ENCODE peak calls at places on chromosome 11, in nine cellular contexts. One of them, this sample, is unnamed.
A peak's percentile ranks its signal among the peaks of the same experiment; 100 is the strongest.

GRCh38 chr11:1514349-1515061 is 27.9 kb upstream of the MOB2 start:
- DNase-seq in sigmoid colon: peak; percentile 84
- DNase-seq in RWPE1: no peak
- DNase-seq in GM23338: no peak
- DNase-seq in HFF-Myc: no peak
- DNase-seq in heart right ventricle: no peak
- DNase-seq in WTC11: no peak
- DNase-seq in fibroblast of mammary gland: no peak
- DNase-seq in pancreas: no peak
- DNase-seq in this sample: no peak

GRCh38 chr11:31816467-31817053 is 5.4 kb upstream of the PAX6 start:
- DNase-seq in sigmoid colon: peak; percentile 56
- DNase-seq in pancreas: no peak
- DNase-seq in heart right ventricle: no peak
- DNase-seq in fibroblast of mammary gland: no peak
- DNase-seq in GM23338: peak; percentile 60
- DNase-seq in HFF-Myc: no peak
- DNase-seq in RWPE1: no peak
- DNase-seq in WTC11: peak; percentile 46
- DNase-seq in this sample: peak; percentile 31

GRCh38 chr11:33290319-33290718 is 33.1 kb downstream of the HIPK3 start:
- DNase-seq in GM23338: no peak
- DNase-seq in pancreas: no peak
- DNase-seq in fibroblast of mammary gland: no peak
- DNase-seq in WTC11: no peak
- DNase-seq in sigmoid colon: no peak
- DNase-seq in heart right ventricle: no peak
- DNase-seq in HFF-Myc: no peak
- DNase-seq in RWPE1: no peak
- DNase-seq in this sample: no peak

GRCh38 chr11:7060828-7061227 is 28.0 kb upstream of the RBMXL2 start:
- DNase-seq in RWPE1: no peak
- DNase-seq in HFF-Myc: peak; percentile 4
- DNase-seq in sigmoid colon: no peak
- DNase-seq in fibroblast of mammary gland: peak; percentile 85
- DNase-seq in heart right ventricle: no peak
- DNase-seq in GM23338: no peak
- DNase-seq in WTC11: no peak
- DNase-seq in pancreas: no peak
- DNase-seq in this sample: no peak

GRCh38 chr11:74418509-74418895 is 20.3 kb upstream of the PGM2L1 start:
- DNase-seq in WTC11: no peak
- DNase-seq in HFF-Myc: peak; percentile 73
- DNase-seq in RWPE1: peak; percentile 84
- DNase-seq in sigmoid colon: no peak
- DNase-seq in pancreas: no peak
- DNase-seq in GM23338: no peak
- DNase-seq in fibroblast of mammary gland: peak; percentile 81
- DNase-seq in heart right ventricle: no peak
- DNase-seq in this sample: no peak

GRCh38 chr11:125887373-125888324 is at the start of gene HYLS1:
- DNase-seq in sigmoid colon: peak; percentile 98
- DNase-seq in GM23338: peak; percentile 97
- DNase-seq in fibroblast of mammary gland: peak; percentile 97
- DNase-seq in HFF-Myc: peak; percentile 82
- DNase-seq in heart right ventricle: peak; percentile 94
- DNase-seq in pancreas: peak; percentile 91
- DNase-seq in WTC11: peak; percentile 92
- DNase-seq in RWPE1: peak; percentile 88
- DNase-seq in this sample: peak; percentile 78

GRCh38 chr11:86374586-86374985 is at the start of gene CCDC81:
- DNase-seq in heart right ventricle: no peak
- DNase-seq in fibroblast of mammary gland: no peak
- DNase-seq in RWPE1: no peak
- DNase-seq in pancreas: no peak
- DNase-seq in GM23338: peak; percentile 95
- DNase-seq in HFF-Myc: no peak
- DNase-seq in sigmoid colon: no peak
- DNase-seq in WTC11: peak; percentile 84
- DNase-seq in this sample: peak; percentile 58

GRCh38 chr11:94563176-94563847 is 3.9 kb upstream of the PIWIL4 start:
- DNase-seq in HFF-Myc: peak; percentile 26
- DNase-seq in pancreas: no peak
- DNase-seq in WTC11: no peak
- DNase-seq in RWPE1: peak; percentile 80
- DNase-seq in sigmoid colon: no peak
- DNase-seq in fibroblast of mammary gland: peak; percentile 72
- DNase-seq in heart right ventricle: no peak
- DNase-seq in GM23338: peak; percentile 39
- DNase-seq in this sample: no peak

GRCh38 chr11:12077535-12078280 is 32.7 kb upstream of the MICAL2 start:
- DNase-seq in heart right ventricle: no peak
- DNase-seq in GM23338: no peak
- DNase-seq in WTC11: no peak
- DNase-seq in pancreas: no peak
- DNase-seq in RWPE1: no peak
- DNase-seq in fibroblast of mammary gland: peak; percentile 78
- DNase-seq in HFF-Myc: no peak
- DNase-seq in sigmoid colon: no peak
- DNase-seq in this sample: no peak

GRCh38 chr11:125091247-125091876 is 20.1 kb downstream of the TMEM218 start:
- DNase-seq in pancreas: no peak
- DNase-seq in HFF-Myc: no peak
- DNase-seq in sigmoid colon: peak; percentile 62
- DNase-seq in RWPE1: peak; percentile 51
- DNase-seq in GM23338: peak; percentile 87
- DNase-seq in fibroblast of mammary gland: peak; percentile 67
- DNase-seq in heart right ventricle: peak; percentile 42
- DNase-seq in WTC11: peak; percentile 58
- DNase-seq in this sample: peak; percentile 56

GRCh38 chr11:83523676-83524075 is 237.5 kb upstream of the CCDC90B start:
- DNase-seq in fibroblast of mammary gland: no peak
- DNase-seq in RWPE1: no peak
- DNase-seq in WTC11: peak; percentile 18
- DNase-seq in heart right ventricle: no peak
- DNase-seq in sigmoid colon: no peak
- DNase-seq in pancreas: no peak
- DNase-seq in HFF-Myc: no peak
- DNase-seq in GM23338: peak; percentile 46
- DNase-seq in this sample: no peak

GRCh38 chr11:48034926-48035876 is 54.8 kb downstream of the PTPRJ start:
- DNase-seq in pancreas: no peak
- DNase-seq in HFF-Myc: no peak
- DNase-seq in fibroblast of mammary gland: peak; percentile 57
- DNase-seq in sigmoid colon: peak; percentile 93
- DNase-seq in WTC11: no peak
- DNase-seq in heart right ventricle: peak; percentile 20
- DNase-seq in RWPE1: no peak
- DNase-seq in GM23338: no peak
- DNase-seq in this sample: no peak

GRCh38 chr11:5938603-5938965 is 3.5 kb upstream of the OR56A3 start:
- DNase-seq in HFF-Myc: no peak
- DNase-seq in sigmoid colon: no peak
- DNase-seq in GM23338: peak; percentile 6
- DNase-seq in pancreas: no peak
- DNase-seq in WTC11: no peak
- DNase-seq in fibroblast of mammary gland: no peak
- DNase-seq in RWPE1: no peak
- DNase-seq in heart right ventricle: no peak
- DNase-seq in this sample: no peak

GRCh38 chr11:73308003-73308962 is at the start of gene ARHGEF17:
- DNase-seq in pancreas: peak; percentile 60
- DNase-seq in RWPE1: peak; percentile 72
- DNase-seq in sigmoid colon: peak; percentile 90
- DNase-seq in fibroblast of mammary gland: peak; percentile 70
- DNase-seq in heart right ventricle: peak; percentile 87
- DNase-seq in WTC11: peak; percentile 72
- DNase-seq in HFF-Myc: no peak
- DNase-seq in GM23338: peak; percentile 88
- DNase-seq in this sample: peak; percentile 82

GRCh38 chr11:65778901-65779668 is 1.7 kb downstream of the AP5B1 start:
- DNase-seq in GM23338: no peak
- DNase-seq in heart right ventricle: no peak
- DNase-seq in HFF-Myc: no peak
- DNase-seq in RWPE1: no peak
- DNase-seq in pancreas: peak; percentile 25
- DNase-seq in WTC11: no peak
- DNase-seq in fibroblast of mammary gland: no peak
- DNase-seq in sigmoid colon: peak; percentile 61
- DNase-seq in this sample: no peak

GRCh38 chr11:33867566-33867965 is 24.3 kb downstream of the LMO2 start:
- DNase-seq in GM23338: no peak
- DNase-seq in RWPE1: no peak
- DNase-seq in fibroblast of mammary gland: no peak
- DNase-seq in pancreas: no peak
- DNase-seq in heart right ventricle: no peak
- DNase-seq in sigmoid colon: no peak
- DNase-seq in WTC11: no peak
- DNase-seq in HFF-Myc: no peak
- DNase-seq in this sample: no peak

GRCh38 chr11:119322360-119322739 is 5.4 kb upstream of the MCAM start:
- DNase-seq in fibroblast of mammary gland: no peak
- DNase-seq in GM23338: no peak
- DNase-seq in WTC11: no peak
- DNase-seq in heart right ventricle: no peak
- DNase-seq in RWPE1: no peak
- DNase-seq in sigmoid colon: no peak
- DNase-seq in pancreas: no peak
- DNase-seq in HFF-Myc: no peak
- DNase-seq in this sample: no peak
- TF ChIP-seq CTCF in fibroblast of mammary gland: no peak
- TF ChIP-seq CTCF in GM23338: peak; percentile 13
- TF ChIP-seq CTCF in WTC11: no peak
- TF ChIP-seq CTCF in heart right ventricle: peak; percentile 10
- TF ChIP-seq CTCF in RWPE1: no peak
- TF ChIP-seq CTCF in sigmoid colon: no peak
- TF ChIP-seq CTCF in pancreas: no peak
- TF ChIP-seq CTCF in HFF-Myc: no peak
- TF ChIP-seq CTCF in this sample: no peak

GRCh38 chr11:122556605-122557004 is 98.9 kb upstream of the UBASH3B start:
- DNase-seq in HFF-Myc: no peak
- DNase-seq in fibroblast of mammary gland: no peak
- DNase-seq in sigmoid colon: no peak
- DNase-seq in pancreas: peak; percentile 30
- DNase-seq in RWPE1: peak; percentile 12
- DNase-seq in GM23338: peak; percentile 74
- DNase-seq in WTC11: peak; percentile 79
- DNase-seq in heart right ventricle: no peak
- DNase-seq in this sample: peak; percentile 78
- TF ChIP-seq CTCF in HFF-Myc: peak; percentile 50
- TF ChIP-seq CTCF in fibroblast of mammary gland: no peak
- TF ChIP-seq CTCF in sigmoid colon: peak; percentile 28
- TF ChIP-seq CTCF in pancreas: no peak
- TF ChIP-seq CTCF in RWPE1: peak; percentile 40
- TF ChIP-seq CTCF in GM23338: peak; percentile 53
- TF ChIP-seq CTCF in WTC11: no peak
- TF ChIP-seq CTCF in heart right ventricle: peak; percentile 28
- TF ChIP-seq CTCF in this sample: peak; percentile 34

GRCh38 chr11:3020011-3020410 is 27.9 kb upstream of the NAP1L4 start:
- DNase-seq in pancreas: no peak
- DNase-seq in GM23338: no peak
- DNase-seq in WTC11: no peak
- DNase-seq in fibroblast of mammary gland: no peak
- DNase-seq in HFF-Myc: no peak
- DNase-seq in RWPE1: no peak
- DNase-seq in sigmoid colon: no peak
- DNase-seq in heart right ventricle: no peak
- DNase-seq in this sample: no peak

GRCh38 chr11:3021125-3021524 is 29.0 kb upstream of the NAP1L4 start:
- DNase-seq in WTC11: peak; percentile 48
- DNase-seq in sigmoid colon: no peak
- DNase-seq in HFF-Myc: no peak
- DNase-seq in RWPE1: peak; percentile 52
- DNase-seq in heart right ventricle: no peak
- DNase-seq in fibroblast of mammary gland: peak; percentile 33
- DNase-seq in GM23338: peak; percentile 78
- DNase-seq in pancreas: peak; percentile 48
- DNase-seq in this sample: peak; percentile 32

GRCh38 chr11:3026803-3027202 is 30.4 kb downstream of the CARS1 start:
- DNase-seq in GM23338: no peak
- DNase-seq in RWPE1: no peak
- DNase-seq in heart right ventricle: no peak
- DNase-seq in WTC11: no peak
- DNase-seq in sigmoid colon: no peak
- DNase-seq in HFF-Myc: no peak
- DNase-seq in fibroblast of mammary gland: no peak
- DNase-seq in pancreas: no peak
- DNase-seq in this sample: no peak

GRCh38 chr11:3022300-3022967 is 30.3 kb upstream of the NAP1L4 start:
- DNase-seq in sigmoid colon: no peak
- DNase-seq in heart right ventricle: no peak
- DNase-seq in HFF-Myc: no peak
- DNase-seq in fibroblast of mammary gland: peak; percentile 90
- DNase-seq in GM23338: no peak
- DNase-seq in pancreas: no peak
- DNase-seq in WTC11: no peak
- DNase-seq in RWPE1: no peak
- DNase-seq in this sample: no peak

GRCh38 chr11:3022982-3023381 is 30.9 kb upstream of the NAP1L4 start:
- DNase-seq in pancreas: no peak
- DNase-seq in WTC11: no peak
- DNase-seq in sigmoid colon: no peak
- DNase-seq in GM23338: no peak
- DNase-seq in fibroblast of mammary gland: peak; percentile 86
- DNase-seq in HFF-Myc: no peak
- DNase-seq in RWPE1: peak; percentile 63
- DNase-seq in heart right ventricle: no peak
- DNase-seq in this sample: no peak
- TF ChIP-seq CTCF in pancreas: no peak
- TF ChIP-seq CTCF in WTC11: no peak
- TF ChIP-seq CTCF in sigmoid colon: no peak
- TF ChIP-seq CTCF in GM23338: no peak
- TF ChIP-seq CTCF in fibroblast of mammary gland: no peak
- TF ChIP-seq CTCF in HFF-Myc: no peak
- TF ChIP-seq CTCF in RWPE1: no peak
- TF ChIP-seq CTCF in heart right ventricle: no peak
- TF ChIP-seq CTCF in this sample: no peak

DNA sequence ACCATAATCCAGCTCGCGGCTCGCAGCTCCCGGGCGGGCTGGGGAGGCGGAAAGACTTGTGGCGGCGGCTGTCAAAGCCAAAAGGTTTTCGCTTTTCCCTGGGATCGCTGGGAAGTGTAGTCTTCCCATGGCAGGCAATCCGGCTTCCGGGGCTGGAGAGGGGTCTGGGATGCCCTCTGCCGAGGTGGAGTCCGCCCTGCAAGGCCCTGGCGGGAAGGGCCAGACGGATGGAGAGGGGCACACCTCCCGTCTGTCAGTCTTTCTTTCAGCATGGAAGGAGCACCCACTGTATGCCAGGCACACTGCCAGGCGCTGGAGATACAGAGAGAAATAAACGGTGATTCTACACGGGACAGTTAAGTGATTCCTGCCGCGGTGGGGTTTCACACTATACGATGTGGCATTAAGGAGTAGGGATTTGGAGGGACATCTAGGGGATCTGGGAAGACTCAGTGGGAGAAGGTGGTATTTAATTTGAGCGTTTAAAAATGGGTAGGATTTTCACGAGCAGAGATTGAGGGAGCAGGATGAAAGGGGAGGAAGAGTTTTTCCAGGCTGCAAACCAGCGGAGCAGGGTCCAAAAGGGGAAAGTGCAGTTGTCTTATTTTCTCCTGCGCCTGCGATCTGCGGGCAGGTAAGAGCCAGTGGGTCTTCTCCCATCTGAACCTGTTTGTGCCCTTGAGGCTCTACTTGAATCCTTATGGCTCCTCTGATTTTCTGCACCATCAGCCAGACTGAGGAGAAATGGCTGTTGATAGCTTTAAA is at the start of gene BACE1:
- DNase-seq in pancreas: peak; percentile 93
- DNase-seq in HFF-Myc: peak; percentile 60
- DNase-seq in WTC11: peak; percentile 91
- DNase-seq in RWPE1: peak; percentile 82
- DNase-seq in fibroblast of mammary gland: peak; percentile 82
- DNase-seq in sigmoid colon: peak; percentile 92
- DNase-seq in heart right ventricle: peak; percentile 90
- DNase-seq in GM23338: peak; percentile 97
- DNase-seq in this sample: no peak
- TF ChIP-seq CTCF in pancreas: peak; percentile 9
- TF ChIP-seq CTCF in HFF-Myc: peak; percentile 57
- TF ChIP-seq CTCF in WTC11: no peak
- TF ChIP-seq CTCF in RWPE1: peak; percentile 65
- TF ChIP-seq CTCF in fibroblast of mammary gland: peak; percentile 46
- TF ChIP-seq CTCF in sigmoid colon: peak; percentile 27
- TF ChIP-seq CTCF in heart right ventricle: peak; percentile 66
- TF ChIP-seq CTCF in GM23338: peak; percentile 39
- TF ChIP-seq CTCF in this sample: no peak

This sample was measured in nephron progenitor cell.